ENCODE peak calls at places on chromosome 15, in four cellular contexts. One of them, this sample, is unnamed.

GRCh38 chr15:29128671-29129070 is 141.0 kb downstream of the NSMCE3 start:
- DNase-seq in A549: no peak
- DNase-seq in HepG2: no peak
- DNase-seq in K562: no peak
- DNase-seq in this sample: no peak

GRCh38 chr15:90879730-90880366 is 4.5 kb upstream of the FES start:
- DNase-seq in A549: no peak
- DNase-seq in HepG2: no peak
- DNase-seq in K562: no peak
- DNase-seq in this sample: no peak

GRCh38 chr15:69686626-69687025 is 234.0 kb downstream of the RPLP1 start:
- DNase-seq in A549: no peak
- DNase-seq in HepG2: no peak
- DNase-seq in K562: no peak
- DNase-seq in this sample: no peak

GRCh38 chr15:94070341-94071275 is 160.8 kb upstream of the MCTP2 start:
- DNase-seq in A549: peak
- DNase-seq in HepG2: no peak
- DNase-seq in K562: no peak
- DNase-seq in this sample: peak

GRCh38 chr15:76285241-76285825 is 25.9 kb downstream of the ETFA start:
- DNase-seq in A549: peak
- DNase-seq in HepG2: peak
- DNase-seq in K562: peak
- DNase-seq in this sample: no peak

GRCh38 chr15:52362497-52362896 is 66.9 kb upstream of the MYO5C start:
- DNase-seq in A549: no peak
- DNase-seq in HepG2: no peak
- DNase-seq in K562: no peak
- DNase-seq in this sample: no peak

GRCh38 chr15:64046347-64047153 is at the start of gene DAPK2:
- DNase-seq in A549: peak
- DNase-seq in HepG2: peak
- DNase-seq in K562: peak
- DNase-seq in this sample: peak

GRCh38 chr15:35491173-35491572 is 54.8 kb downstream of the DPH6 start:
- DNase-seq in A549: no peak
- DNase-seq in HepG2: no peak
- DNase-seq in K562: no peak
- DNase-seq in this sample: no peak

GRCh38 chr15:78177447-78177873 is 28.3 kb downstream of the IDH3A start:
- DNase-seq in A549: peak
- DNase-seq in HepG2: peak
- DNase-seq in K562: peak
- DNase-seq in this sample: peak

GRCh38 chr15:90348456-90348855 is 3.6 kb upstream of the ZNF774 start:
- DNase-seq in A549: no peak
- DNase-seq in HepG2: no peak
- DNase-seq in K562: no peak
- DNase-seq in this sample: no peak

GRCh38 chr15:76190767-76191538 is 120.3 kb downstream of the ETFA start:
- DNase-seq in A549: peak
- DNase-seq in HepG2: peak
- DNase-seq in K562: peak
- DNase-seq in this sample: peak

GRCh38 chr15:39188930-39189329 is 391.9 kb upstream of the THBS1 start:
- DNase-seq in A549: peak
- DNase-seq in HepG2: peak
- DNase-seq in K562: no peak
- DNase-seq in this sample: no peak

GRCh38 chr15:63396546-63396939 is 14.9 kb upstream of the CA12 start:
- DNase-seq in A549: no peak
- DNase-seq in HepG2: no peak
- DNase-seq in K562: peak
- DNase-seq in this sample: no peak

GRCh38 chr15:85172846-85173490 is 191.3 kb downstream of the PDE8A start:
- DNase-seq in A549: peak
- DNase-seq in HepG2: no peak
- DNase-seq in K562: no peak
- DNase-seq in this sample: no peak

GRCh38 chr15:88020806-88021205 is 235.7 kb downstream of the NTRK3 start:
- DNase-seq in A549: no peak
- DNase-seq in HepG2: no peak
- DNase-seq in K562: no peak
- DNase-seq in this sample: no peak

GRCh38 chr15:88023956-88024355 is 232.6 kb downstream of the NTRK3 start:
- DNase-seq in A549: no peak
- DNase-seq in HepG2: no peak
- DNase-seq in K562: no peak
- DNase-seq in this sample: no peak

GRCh38 chr15:88018865-88019626 is 237.5 kb downstream of the NTRK3 start:
- DNase-seq in A549: no peak
- DNase-seq in HepG2: no peak
- DNase-seq in K562: no peak
- DNase-seq in this sample: no peak

GRCh38 chr15:88022711-88023110 is 233.8 kb downstream of the NTRK3 start:
- DNase-seq in A549: no peak
- DNase-seq in HepG2: no peak
- DNase-seq in K562: no peak
- DNase-seq in this sample: no peak

GRCh38 chr15:88021601-88022000 is 234.9 kb downstream of the NTRK3 start:
- DNase-seq in A549: no peak
- DNase-seq in HepG2: no peak
- DNase-seq in K562: no peak
- DNase-seq in this sample: no peak
- TF ChIP-seq JUN in A549: no peak
- TF ChIP-seq JUN in HepG2: no peak
- TF ChIP-seq JUN in K562: no peak
- TF ChIP-seq JUN in this sample: no peak

GRCh38 chr15:43954181-43954621 is 127.4 kb downstream of the WDR76 start:
- DNase-seq in A549: no peak
- DNase-seq in HepG2: no peak
- DNase-seq in K562: no peak
- DNase-seq in this sample: no peak

GRCh38 chr15:43953402-43953801 is 126.6 kb downstream of the WDR76 start:
- DNase-seq in A549: no peak
- DNase-seq in HepG2: no peak
- DNase-seq in K562: no peak
- DNase-seq in this sample: no peak

GRCh38 chr15:43943511-43943910 is 116.7 kb downstream of the WDR76 start:
- DNase-seq in A549: no peak
- DNase-seq in HepG2: no peak
- DNase-seq in K562: no peak
- DNase-seq in this sample: no peak

GRCh38 chr15:43950551-43950950 is 123.7 kb downstream of the WDR76 start:
- DNase-seq in A549: no peak
- DNase-seq in HepG2: no peak
- DNase-seq in K562: no peak
- DNase-seq in this sample: no peak

GRCh38 chr15:43948691-43949325 is 122.0 kb downstream of the WDR76 start:
- DNase-seq in A549: no peak
- DNase-seq in HepG2: no peak
- DNase-seq in K562: no peak
- DNase-seq in this sample: no peak
- TF ChIP-seq HMGXB4 in A549: no peak
- TF ChIP-seq HMGXB4 in HepG2: no peak
- TF ChIP-seq HMGXB4 in K562: no peak
- TF ChIP-seq HMGXB4 in this sample: no peak

GRCh38 chr15:92159481-92159880 is 234.2 kb upstream of the ST8SIA2 start:
- DNase-seq in A549: no peak
- DNase-seq in HepG2: no peak
- DNase-seq in K562: no peak
- DNase-seq in this sample: no peak

GRCh38 chr15:92157666-92158298 is 235.9 kb upstream of the ST8SIA2 start:
- DNase-seq in A549: no peak
- DNase-seq in HepG2: no peak
- DNase-seq in K562: no peak
- DNase-seq in this sample: no peak

GRCh38 chr15:92161039-92161670 is 232.5 kb upstream of the ST8SIA2 start:
- DNase-seq in A549: no peak
- DNase-seq in HepG2: no peak
- DNase-seq in K562: no peak
- DNase-seq in this sample: no peak

GRCh38 chr15:92158426-92158825 is 235.3 kb upstream of the ST8SIA2 start:
- DNase-seq in A549: peak
- DNase-seq in HepG2: no peak
- DNase-seq in K562: no peak
- DNase-seq in this sample: no peak

GRCh38 chr15:92159906-92160841 is 233.5 kb upstream of the ST8SIA2 start:
- DNase-seq in A549: no peak
- DNase-seq in HepG2: no peak
- DNase-seq in K562: no peak
- DNase-seq in this sample: peak
- TF ChIP-seq JUN in A549: no peak
- TF ChIP-seq JUN in HepG2: no peak
- TF ChIP-seq JUN in K562: no peak
- TF ChIP-seq JUN in this sample: no peak

GRCh38 chr15:100878130-100878529 is 1.5 kb upstream of the ALDH1A3 start:
- DNase-seq in A549: no peak
- DNase-seq in HepG2: no peak
- DNase-seq in K562: no peak
- DNase-seq in this sample: no peak

GRCh38 chr15:100878601-100879000 is 1.0 kb upstream of the ALDH1A3 start:
- DNase-seq in A549: no peak
- DNase-seq in HepG2: no peak
- DNase-seq in K562: no peak
- DNase-seq in this sample: peak

GRCh38 chr15:100880139-100880896 is 687 bp downstream of the ALDH1A3 start:
- DNase-seq in A549: no peak
- DNase-seq in HepG2: no peak
- DNase-seq in K562: no peak
- DNase-seq in this sample: peak

GRCh38 chr15:100879461-100880138 is at the start of gene ALDH1A3:
- DNase-seq in A549: peak
- DNase-seq in HepG2: no peak
- DNase-seq in K562: no peak
- DNase-seq in this sample: peak

DNA sequence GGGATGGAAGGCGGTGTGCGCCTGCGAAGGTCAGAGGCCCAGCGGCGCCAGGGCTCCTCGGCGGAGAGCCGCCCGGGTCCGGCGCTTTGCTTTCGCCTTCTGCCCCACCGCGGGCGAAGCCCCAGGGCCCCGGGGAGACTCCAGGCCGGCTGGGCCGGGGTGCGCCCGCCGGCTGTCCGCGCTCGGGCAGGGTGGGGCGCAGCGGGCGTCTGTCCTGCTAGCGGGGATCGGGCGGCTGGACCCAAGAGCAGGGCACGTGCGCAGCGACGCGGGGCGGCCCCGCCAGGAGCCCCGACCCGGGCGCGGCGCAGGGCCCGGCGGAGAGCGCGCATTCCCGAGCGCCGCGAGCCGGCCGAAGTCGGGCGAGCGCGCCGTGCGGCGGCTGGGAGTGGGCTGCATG is 585 bp upstream of the ALDH1A3 start:
- DNase-seq in A549: peak
- DNase-seq in HepG2: no peak
- DNase-seq in K562: no peak
- DNase-seq in this sample: peak
- TF ChIP-seq HMGXB4 in A549: no peak
- TF ChIP-seq HMGXB4 in HepG2: no peak
- TF ChIP-seq HMGXB4 in K562: no peak
- TF ChIP-seq HMGXB4 in this sample: no peak

GRCh38 chr15:31025996-31026395 is 34.6 kb upstream of the MTMR10 start:
- DNase-seq in A549: no peak
- DNase-seq in HepG2: no peak
- DNase-seq in K562: no peak
- DNase-seq in this sample: no peak

GRCh38 chr15:31024330-31024729 is 32.9 kb upstream of the MTMR10 start:
- DNase-seq in A549: peak
- DNase-seq in HepG2: peak
- DNase-seq in K562: no peak
- DNase-seq in this sample: peak

GRCh38 chr15:31031471-31032064 is 40.1 kb upstream of the MTMR10 start:
- DNase-seq in A549: no peak
- DNase-seq in HepG2: no peak
- DNase-seq in K562: no peak
- DNase-seq in this sample: no peak

GRCh38 chr15:31024979-31025378 is 33.6 kb upstream of the MTMR10 start:
- DNase-seq in A549: no peak
- DNase-seq in HepG2: peak
- DNase-seq in K562: no peak
- DNase-seq in this sample: no peak

DNA sequence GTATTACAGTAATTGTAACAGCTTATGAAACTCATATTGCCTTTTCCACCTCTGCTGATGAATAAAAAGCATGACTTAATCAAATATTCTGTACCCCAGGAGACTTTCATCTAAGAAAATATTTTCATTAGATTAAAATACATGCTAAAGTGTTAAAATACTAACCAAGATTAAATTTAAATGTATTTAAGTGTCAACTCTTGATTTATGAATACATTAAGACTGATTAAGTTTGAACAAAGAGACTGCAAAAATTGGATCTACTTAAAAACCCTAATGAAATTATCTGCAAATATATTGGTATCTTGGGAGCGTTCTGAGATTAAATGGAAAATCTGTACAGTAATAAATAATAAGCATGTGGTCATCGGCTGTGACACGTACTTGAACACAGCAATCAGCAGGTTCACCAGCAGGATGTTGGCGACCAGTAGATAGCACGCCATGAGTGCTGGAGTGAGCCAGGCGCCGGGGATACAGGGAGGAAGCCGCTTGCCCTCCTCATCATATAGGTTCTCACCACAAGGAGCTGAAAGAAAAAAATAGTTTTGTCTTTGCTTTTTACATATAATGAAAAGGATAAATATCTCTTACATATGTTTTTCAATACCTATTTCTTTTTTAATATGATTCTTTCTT is 36.6 kb upstream of the MTMR10 start:
- DNase-seq in A549: no peak
- DNase-seq in HepG2: no peak
- DNase-seq in K562: no peak
- DNase-seq in this sample: no peak
- TF ChIP-seq JUN in A549: no peak
- TF ChIP-seq JUN in HepG2: no peak
- TF ChIP-seq JUN in K562: no peak
- TF ChIP-seq JUN in this sample: no peak

GRCh38 chr15:66859688-66860253 is 157.7 kb downstream of the SMAD6 start:
- DNase-seq in A549: no peak
- DNase-seq in HepG2: no peak
- DNase-seq in K562: no peak
- DNase-seq in this sample: no peak
- TF ChIP-seq HMGXB4 in A549: no peak
- TF ChIP-seq HMGXB4 in HepG2: no peak
- TF ChIP-seq HMGXB4 in K562: no peak
- TF ChIP-seq HMGXB4 in this sample: no peak

GRCh38 chr15:61657461-61657860 is 402.8 kb downstream of the VPS13C start:
- DNase-seq in A549: no peak
- DNase-seq in HepG2: no peak
- DNase-seq in K562: no peak
- DNase-seq in this sample: no peak

GRCh38 chr15:61656391-61656790 is 403.9 kb downstream of the VPS13C start:
- DNase-seq in A549: no peak
- DNase-seq in HepG2: no peak
- DNase-seq in K562: no peak
- DNase-seq in this sample: no peak

GRCh38 chr15:61660579-61660978 is 399.7 kb downstream of the VPS13C start:
- DNase-seq in A549: no peak
- DNase-seq in HepG2: no peak
- DNase-seq in K562: no peak
- DNase-seq in this sample: no peak

GRCh38 chr15:61661791-61662190 is 398.5 kb downstream of the VPS13C start:
- DNase-seq in A549: no peak
- DNase-seq in HepG2: no peak
- DNase-seq in K562: no peak
- DNase-seq in this sample: no peak

GRCh38 chr15:61659571-61660190 is 400.6 kb downstream of the VPS13C start:
- DNase-seq in A549: no peak
- DNase-seq in HepG2: no peak
- DNase-seq in K562: no peak
- DNase-seq in this sample: no peak
- TF ChIP-seq JUN in A549: no peak
- TF ChIP-seq JUN in HepG2: no peak
- TF ChIP-seq JUN in K562: no peak
- TF ChIP-seq JUN in this sample: no peak

This sample was measured in WTC11.